ENCODE peak calls at places on chromosome 21, in four cellular contexts. A is HCT116, D is GM12892, E is SK-N-MC. O is an unnamed sample.

GRCh38 chr21:18743523-18743922 is 339.9 kb upstream of the TMPRSS15 start:
- DNase-seq in E (no peak), A (no peak), D (no peak), O (no peak)

GRCh38 chr21:27813750-27814149 is 846.9 kb upstream of the ADAMTS5 start:
- DNase-seq in D (no peak), A (no peak), E (no peak), O (no peak)

GRCh38 chr21:16082038-16082816 is 352.4 kb downstream of the USP25 start:
- DNase-seq in D (no peak), E (no peak), A (no peak), O (no peak)

GRCh38 chr21:27804515-27804914 is 837.6 kb upstream of the ADAMTS5 start:
- DNase-seq in D (no peak), A (no peak), E (no peak), O (no peak)

GRCh38 chr21:43369124-43369523 is 57.8 kb downstream of the SIK1 start:
- DNase-seq in A (no peak), E (no peak), D (no peak), O (no peak)

GRCh38 chr21:38956006-38956405 is 150.3 kb downstream of the ETS2 start:
- DNase-seq in D (no peak), E (no peak), A (no peak), O (no peak)

GRCh38 chr21:31366825-31367224 is 22.8 kb upstream of the TIAM1 start:
- DNase-seq in D (no peak), A (peak), E (no peak), O (no peak)

GRCh38 chr21:30194701-30195299 is 21.1 kb downstream of the CLDN8 start:
- DNase-seq in E (peak), A (no peak), D (no peak), O (no peak)

DNA sequence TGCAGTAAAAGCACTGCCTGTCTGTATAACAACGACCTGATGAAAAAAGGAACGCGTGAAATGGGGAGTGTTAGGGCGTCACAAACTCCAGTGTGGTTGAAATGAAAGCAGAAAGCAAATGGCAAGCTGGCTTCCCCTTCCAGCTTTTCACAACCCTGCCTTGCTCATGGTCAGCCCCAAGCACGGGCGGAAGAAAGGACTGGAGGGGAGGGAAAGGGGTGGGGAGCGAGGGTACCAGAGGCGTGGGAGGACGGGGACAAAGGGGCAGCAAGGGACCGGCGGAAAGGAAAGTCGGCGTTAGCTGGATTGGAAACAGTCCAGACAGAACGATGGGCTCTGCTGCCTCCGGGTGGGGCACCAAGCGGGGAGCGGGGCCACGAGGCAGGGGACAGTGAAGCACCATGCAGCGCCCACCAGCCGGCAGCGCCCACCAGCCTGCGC is 9.6 kb downstream of the VPS26C start:
- DNase-seq in A (no peak), D (no peak), E (no peak), O (no peak)
- TF ChIP-seq POLR2AphosphoS5 in A (no peak), D (no peak), E (no peak), O (no peak)

GRCh38 chr21:37829043-37829442 is 87.2 kb downstream of the KCNJ6 start:
- DNase-seq in A (no peak), D (no peak), E (no peak), O (no peak)
- TF ChIP-seq POLR2AphosphoS5 in A (no peak), D (no peak), E (no peak), O (no peak)

GRCh38 chr21:33197546-33197945 is 32.2 kb upstream of the IFNAR2 start:
- DNase-seq in A (no peak), D (no peak), E (no peak), O (no peak)

GRCh38 chr21:33201945-33202344 is 27.8 kb upstream of the IFNAR2 start:
- DNase-seq in E (no peak), A (no peak), D (no peak), O (no peak)

GRCh38 chr21:33196956-33197374 is 32.8 kb upstream of the IFNAR2 start:
- DNase-seq in D (no peak), E (peak), A (peak), O (peak)

GRCh38 chr21:33198346-33199135 is 31.2 kb upstream of the IFNAR2 start:
- DNase-seq in E (no peak), D (no peak), A (no peak), O (peak)

GRCh38 chr21:33199516-33200217 is 30.1 kb upstream of the IFNAR2 start:
- DNase-seq in D (no peak), E (peak), A (peak), O (peak)
- TF ChIP-seq POLR2AphosphoS5 in D (no peak), E (no peak), A (no peak), O (no peak)

GRCh38 chr21:21632926-21633325 is 634.7 kb downstream of the NCAM2 start:
- DNase-seq in A (no peak), E (no peak), D (no peak), O (no peak)

DNA sequence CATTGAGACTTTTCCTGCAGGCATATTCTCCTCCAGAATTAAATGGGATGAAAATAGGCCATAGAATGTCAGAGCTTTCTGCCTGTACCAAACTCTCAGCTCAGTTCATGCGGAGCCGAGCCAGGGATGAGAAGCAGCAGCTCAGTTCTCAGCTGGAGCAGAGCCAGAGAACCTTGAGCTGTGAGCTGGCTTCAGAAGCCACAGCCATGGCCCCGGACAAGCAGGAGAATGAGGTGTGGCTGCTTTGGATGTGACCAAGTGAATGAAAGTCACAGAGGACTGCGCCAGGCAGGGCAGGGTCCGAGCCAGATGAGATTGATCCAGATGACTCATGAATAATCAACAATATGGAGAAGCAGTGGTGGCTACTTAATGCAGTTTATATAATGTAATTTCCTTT is 633.8 kb downstream of the NCAM2 start:
- DNase-seq in A (no peak), D (no peak), E (no peak), O (no peak)
- TF ChIP-seq POLR2AphosphoS5 in A (no peak), D (no peak), E (no peak), O (no peak)

DNA sequence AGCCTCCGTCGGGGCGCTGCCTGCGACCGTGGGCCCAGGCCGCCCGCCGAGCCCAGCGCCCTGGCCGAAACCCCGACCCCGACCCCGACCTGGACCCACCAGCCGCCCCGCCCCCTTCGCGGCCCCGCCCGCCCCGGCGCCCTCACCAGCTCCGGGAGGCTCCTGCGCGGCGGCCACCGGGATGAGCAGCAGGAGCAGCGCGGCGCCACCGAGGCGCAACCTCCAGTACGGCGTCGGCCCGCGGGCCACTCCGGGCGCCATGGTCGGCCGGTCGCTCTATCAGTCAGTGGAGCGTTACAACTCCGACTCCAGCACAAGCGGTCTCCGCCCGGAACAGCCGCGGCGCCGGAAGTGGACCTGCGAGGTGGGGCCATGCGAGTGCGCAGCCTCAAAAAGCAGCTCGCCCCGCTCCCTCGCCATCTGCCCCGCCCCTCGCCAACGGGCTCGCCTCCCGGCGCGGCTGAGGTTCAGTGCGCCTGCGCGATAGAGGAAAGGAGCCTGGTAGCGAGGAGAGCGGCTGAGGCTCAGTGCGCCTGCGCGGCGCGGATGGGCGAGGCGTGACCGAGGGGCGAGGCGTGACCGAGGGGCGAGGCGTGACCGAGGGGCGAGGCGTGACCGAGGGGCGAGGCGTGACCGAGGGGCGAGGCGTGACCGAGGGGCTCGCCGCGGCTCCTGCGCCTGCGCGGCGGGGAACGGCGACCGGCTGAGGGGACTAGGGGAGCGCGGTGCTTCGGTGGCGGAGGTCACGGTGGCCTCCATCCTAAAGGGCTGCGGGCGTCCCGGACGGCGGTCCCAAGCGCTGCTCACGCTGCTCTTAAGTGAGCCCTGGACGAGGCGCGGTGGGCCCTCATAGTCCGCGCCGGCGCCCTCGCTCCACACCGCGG is at the start of gene PTTG1IP:
- DNase-seq in E (peak), D (peak), A (peak), O (peak)
- TF ChIP-seq POLR2AphosphoS5 in E (peak), D (peak), A (peak), O (peak)

GRCh38 chr21:41876396-41876795 is 2.7 kb downstream of the PRDM15 start:
- DNase-seq in A (no peak), E (no peak), D (no peak), O (no peak)

GRCh38 chr21:41876928-41877652 is 2.1 kb downstream of the PRDM15 start:
- DNase-seq in D (no peak), E (no peak), A (no peak), O (no peak)

GRCh38 chr21:41879190-41879998 is at the start of gene PRDM15:
- DNase-seq in E (no peak), A (peak), D (peak), O (peak)

GRCh38 chr21:41878831-41879189 is 334 bp downstream of the PRDM15 start:
- DNase-seq in E (no peak), A (peak), D (peak), O (peak)

GRCh38 chr21:41877901-41878830 is 978 bp downstream of the PRDM15 start:
- DNase-seq in D (no peak), A (no peak), E (peak), O (no peak)
- TF ChIP-seq POLR2AphosphoS5 in D (no peak), A (no peak), E (no peak), O (no peak)

GRCh38 chr21:45317401-45318145 is 29.9 kb upstream of the POFUT2 start:
- DNase-seq in A (peak), D (no peak), E (no peak), O (no peak)
- TF ChIP-seq POLR2AphosphoS5 in A (no peak), D (no peak), E (no peak), O (no peak)

GRCh38 chr21:35051287-35051818 is 2.3 kb upstream of the RUNX1 start:
- DNase-seq in D (peak), A (peak), E (no peak), O (peak)
- TF ChIP-seq POLR2AphosphoS5 in D (no peak), A (peak), E (no peak), O (no peak)

DNA sequence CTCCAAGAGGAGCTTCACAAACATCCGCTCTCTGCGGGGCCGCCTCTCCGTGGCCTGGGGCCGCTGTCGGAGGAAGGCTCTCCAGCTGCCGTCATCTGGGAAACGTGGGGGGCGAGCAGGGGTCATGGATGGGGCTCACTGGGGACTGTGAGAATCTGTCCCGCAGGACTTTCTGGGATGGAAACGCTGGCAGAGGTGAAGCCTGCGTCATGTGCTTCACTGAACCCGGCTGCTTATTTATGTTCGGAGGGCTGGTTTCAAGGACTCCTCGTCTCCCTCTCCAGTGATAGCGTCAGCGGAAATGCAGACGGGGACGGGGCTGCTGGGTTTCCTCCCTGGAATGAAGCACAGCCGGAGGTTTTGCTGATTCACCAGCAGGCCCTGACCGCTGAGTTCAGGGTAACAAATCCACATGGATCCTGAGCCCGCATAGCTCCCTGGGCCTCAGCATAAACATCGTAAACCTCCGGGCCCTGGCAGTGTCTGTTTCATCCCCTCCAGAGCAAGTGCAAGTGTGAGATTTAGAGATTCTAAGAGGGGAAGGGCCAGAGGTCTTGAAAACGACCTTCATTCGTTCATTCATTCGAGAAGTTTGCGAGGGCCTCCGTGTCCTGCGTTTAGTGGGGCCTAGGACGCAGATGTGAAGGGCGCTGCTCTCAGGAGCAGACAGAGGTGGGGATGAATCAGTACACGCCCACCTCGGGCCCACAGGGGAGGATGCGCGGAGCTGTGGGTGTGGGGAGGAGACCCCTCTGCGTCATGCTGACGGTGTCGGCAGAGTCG is 7.0 kb upstream of the POFUT2 start:
- DNase-seq in A (no peak), D (no peak), E (peak), O (peak)
- TF ChIP-seq POLR2AphosphoS5 in A (no peak), D (no peak), E (no peak), O (no peak)

O was measured in suprapubic skin.